ENCODE peak calls at places on chromosomes 7 and 10, in nine cellular contexts. C is tibial artery, U is dorsolateral prefrontal cortex, E is heart left ventricle, I is fibroblast of pulmonary artery, T is Calu3, P is cardiac muscle cell, K is type B pancreatic cell, Z is GM20000. R is an unnamed sample.

GRCh38 chr7:99949645-99950228 is 20.3 kb upstream of the GJC3 start:
- DNase-seq in C (no peak), U (no peak), E (no peak), I (peak), T (no peak), P (no peak), K (no peak), Z (no peak), R (no peak)

GRCh38 chr7:355568-355967 is 65.6 kb downstream of the FOXL3 start:
- DNase-seq in C (no peak), U (no peak), E (no peak), I (no peak), T (no peak), P (no peak), K (no peak), Z (no peak), R (no peak)

GRCh38 chr10:76231258-76231934 is 800.0 kb downstream of the LRMDA start:
- DNase-seq in C (no peak), U (no peak), E (no peak), I (no peak), T (no peak), P (peak), K (no peak), Z (no peak), R (no peak)

GRCh38 chr7:99919814-99920618 is 686 bp upstream of the TRIM4 start:
- DNase-seq in C (no peak), U (no peak), E (no peak), I (peak), T (no peak), P (no peak), K (no peak), Z (no peak), R (no peak)

GRCh38 chr10:125442856-125443540 is 240.0 kb downstream of the TEX36 start:
- DNase-seq in C (no peak), U (no peak), E (no peak), I (no peak), T (no peak), P (no peak), K (no peak), Z (no peak), R (no peak)

GRCh38 chr7:26195867-26196266 is 4.7 kb downstream of the HNRNPA2B1 start:
- DNase-seq in C (no peak), U (no peak), E (no peak), I (no peak), T (no peak), P (no peak), K (no peak), Z (no peak), R (no peak)

GRCh38 chr7:32952876-32953275 is 4.4 kb upstream of the FKBP9 start:
- DNase-seq in C (no peak), U (no peak), E (no peak), I (no peak), T (no peak), P (no peak), K (no peak), Z (no peak), R (no peak)

GRCh38 chr7:37040330-37040729 is 316.0 kb upstream of the AOAH start:
- DNase-seq in C (no peak), U (no peak), E (no peak), I (no peak), T (no peak), P (no peak), K (no peak), Z (no peak), R (no peak)

GRCh38 chr10:121556918-121557573 is 41.2 kb downstream of the FGFR2 start:
- DNase-seq in C (no peak), U (no peak), E (no peak), I (no peak), T (no peak), P (no peak), K (no peak), Z (no peak), R (no peak)

GRCh38 chr10:14603539-14604102 is 171.1 kb downstream of the FAM107B start:
- DNase-seq in C (no peak), U (no peak), E (no peak), I (no peak), T (no peak), P (peak), K (no peak), Z (no peak), R (peak)

GRCh38 chr10:68192113-68192512 is 39.8 kb downstream of the ATOH7 start:
- DNase-seq in C (no peak), U (no peak), E (no peak), I (no peak), T (no peak), P (no peak), K (no peak), Z (no peak), R (no peak)

DNA sequence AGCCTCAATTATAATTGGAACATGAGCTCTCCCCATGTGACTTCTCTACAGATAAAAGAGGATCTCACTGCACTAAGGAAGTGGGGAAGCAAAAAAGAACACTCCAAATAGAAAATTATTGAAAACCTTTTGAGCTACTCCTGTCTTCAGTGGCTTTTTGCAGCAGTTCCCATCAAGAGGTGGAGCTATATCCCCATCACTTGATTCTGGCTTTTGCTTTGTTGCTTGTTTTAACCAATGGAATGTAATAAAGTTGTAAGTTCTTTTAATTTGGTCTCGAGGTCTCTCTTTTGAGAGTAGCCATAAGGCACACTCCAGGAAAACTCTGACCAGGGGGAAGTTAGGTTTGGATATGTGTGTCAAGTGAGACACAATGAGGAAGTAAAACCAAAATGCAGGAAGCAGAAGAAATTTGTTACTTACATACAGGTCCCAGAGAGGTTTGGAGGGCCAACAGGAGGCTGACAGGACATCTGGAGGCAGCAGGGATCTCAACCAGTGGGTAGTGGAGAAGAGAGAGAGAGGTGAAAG is 569.4 kb downstream of the HTR7 start:
- DNase-seq in C (no peak), U (no peak), E (no peak), I (peak), T (peak), P (no peak), K (no peak), Z (no peak), R (no peak)
- TF ChIP-seq CTCF in C (peak), U (no peak), E (no peak), I (peak), T (no peak), P (peak), K (no peak), Z (no peak), R (no peak)

GRCh38 chr7:81180573-81180972 is 261.7 kb upstream of the SEMA3C start:
- DNase-seq in C (no peak), U (no peak), E (no peak), I (no peak), T (no peak), P (no peak), K (no peak), Z (no peak), R (no peak)
- TF ChIP-seq CTCF in C (no peak), U (no peak), E (no peak), I (no peak), T (no peak), P (no peak), K (no peak), Z (no peak), R (no peak)

GRCh38 chr7:34362621-34363020 is 295.4 kb upstream of the NPSR1 start:
- DNase-seq in C (no peak), U (peak), E (no peak), I (no peak), T (no peak), P (no peak), K (no peak), Z (no peak), R (no peak)

GRCh38 chr7:34361663-34362250 is 296.3 kb upstream of the NPSR1 start:
- DNase-seq in C (no peak), U (peak), E (no peak), I (no peak), T (no peak), P (no peak), K (no peak), Z (no peak), R (no peak)

GRCh38 chr7:34354906-34355305 is 303.1 kb upstream of the NPSR1 start:
- DNase-seq in C (no peak), U (no peak), E (no peak), I (peak), T (no peak), P (no peak), K (no peak), Z (no peak), R (no peak)

GRCh38 chr7:34357946-34358345 is 300.1 kb upstream of the NPSR1 start:
- DNase-seq in C (no peak), U (no peak), E (no peak), I (no peak), T (no peak), P (no peak), K (no peak), Z (no peak), R (no peak)

DNA sequence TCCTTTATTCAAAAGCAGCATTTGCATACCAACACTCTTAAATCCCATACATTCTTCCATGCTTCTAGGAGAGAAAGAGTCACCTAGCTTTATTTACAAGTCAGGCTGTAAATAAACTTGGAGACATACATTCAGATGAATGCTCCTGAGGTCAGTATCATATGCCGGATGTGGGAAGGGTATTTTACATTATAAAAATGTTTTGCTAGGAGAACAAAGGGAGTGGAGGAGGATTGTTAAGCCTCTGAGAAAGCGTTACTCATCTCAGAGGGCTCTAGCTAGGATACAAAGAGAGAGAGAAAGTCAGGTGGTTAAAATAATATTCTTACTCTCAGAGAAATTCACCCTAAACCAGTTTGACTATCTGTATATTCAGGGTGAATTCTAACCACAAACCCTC is 300.9 kb upstream of the NPSR1 start:
- DNase-seq in C (no peak), U (no peak), E (no peak), I (peak), T (no peak), P (no peak), K (no peak), Z (no peak), R (no peak)
- TF ChIP-seq CTCF in C (no peak), U (no peak), E (no peak), I (no peak), T (no peak), P (no peak), K (no peak), Z (no peak), R (no peak)

GRCh38 chr10:234708-235406 is 99.6 kb downstream of the ZMYND11 start:
- DNase-seq in C (no peak), U (no peak), E (no peak), I (no peak), T (no peak), P (no peak), K (no peak), Z (no peak), R (no peak)
- TF ChIP-seq CTCF in C (no peak), U (no peak), E (no peak), I (no peak), T (no peak), P (no peak), K (no peak), Z (no peak), R (no peak)

GRCh38 chr7:2384354-2385243 is 18.8 kb upstream of the CHST12 start:
- DNase-seq in C (no peak), U (peak), E (no peak), I (no peak), T (no peak), P (no peak), K (no peak), Z (no peak), R (no peak)
- TF ChIP-seq CTCF in C (no peak), U (no peak), E (no peak), I (no peak), T (no peak), P (no peak), K (no peak), Z (no peak), R (no peak)

DNA sequence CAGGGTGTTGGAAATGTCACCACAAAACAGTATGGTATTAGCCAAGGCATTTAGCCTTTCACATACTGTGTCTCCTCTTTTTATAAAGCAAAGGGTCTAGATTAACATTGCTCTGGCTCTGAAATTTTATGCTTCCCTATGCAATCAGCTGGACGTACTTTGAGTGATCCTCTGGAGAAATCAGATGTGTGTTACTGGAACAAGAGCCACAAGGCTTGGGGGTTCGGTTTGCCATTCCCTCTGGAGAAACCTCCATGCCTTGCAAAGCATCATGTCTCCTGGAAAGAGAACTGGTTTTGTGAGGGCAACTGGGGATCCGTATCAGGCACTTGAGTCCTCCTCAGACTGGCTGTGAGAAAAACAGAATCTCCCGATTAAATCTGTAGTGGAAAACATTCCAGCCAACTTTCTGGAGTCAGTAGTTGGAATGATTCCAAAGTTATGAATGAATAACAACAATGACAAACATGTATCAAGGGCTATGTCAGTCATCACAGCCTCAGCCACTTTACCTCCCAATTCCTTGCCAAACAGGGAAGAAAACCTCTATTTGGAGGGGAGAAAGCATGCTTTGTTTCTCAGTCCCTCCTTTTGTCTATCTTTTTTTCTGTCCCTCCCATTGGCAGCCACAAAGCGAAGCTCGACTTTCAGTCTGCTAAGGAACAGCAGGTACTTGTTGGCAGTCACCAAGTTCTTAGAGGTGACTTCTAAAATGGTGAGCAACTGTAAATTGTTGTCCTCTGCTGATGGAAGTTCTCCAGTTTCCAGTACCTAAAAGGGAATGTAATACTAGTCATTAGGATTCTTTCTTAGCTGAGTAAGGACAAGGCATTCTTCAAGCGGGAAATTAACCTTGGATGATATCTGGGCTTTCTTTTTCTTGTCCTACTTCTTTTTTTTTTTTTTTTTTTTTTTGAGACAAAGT is 864.8 kb upstream of the AUTS2 start:
- DNase-seq in C (no peak), U (no peak), E (no peak), I (no peak), T (no peak), P (no peak), K (no peak), Z (no peak), R (no peak)
- TF ChIP-seq CTCF in C (no peak), U (no peak), E (no peak), I (no peak), T (no peak), P (no peak), K (no peak), Z (no peak), R (no peak)

GRCh38 chr7:14000247-14000646 is 10.8 kb upstream of the ETV1 start:
- DNase-seq in C (no peak), U (no peak), E (no peak), I (no peak), T (peak), P (no peak), K (no peak), Z (no peak), R (no peak)
- TF ChIP-seq CTCF in C (no peak), U (no peak), E (no peak), I (no peak), T (no peak), P (no peak), K (no peak), Z (no peak), R (no peak)

GRCh38 chr7:127514499-127514898 is 70.9 kb downstream of the GCC1 start:
- DNase-seq in C (no peak), U (no peak), E (no peak), I (peak), T (peak), P (peak), K (no peak), Z (peak), R (no peak)
- TF ChIP-seq CTCF in C (no peak), U (peak), E (no peak), I (peak), T (no peak), P (peak), K (peak), Z (no peak), R (peak)

GRCh38 chr10:63987212-63987611 is 466.0 kb downstream of the REEP3 start:
- DNase-seq in C (no peak), U (no peak), E (no peak), I (no peak), T (no peak), P (no peak), K (no peak), Z (no peak), R (no peak)
- TF ChIP-seq CTCF in C (no peak), U (no peak), E (no peak), I (no peak), T (peak), P (no peak), K (peak), Z (no peak), R (no peak)

GRCh38 chr7:29299986-29300609 is 105.5 kb downstream of the CHN2 start:
- DNase-seq in C (no peak), U (no peak), E (no peak), I (peak), T (no peak), P (no peak), K (no peak), Z (no peak), R (no peak)

GRCh38 chr7:29296421-29296820 is 101.8 kb downstream of the CHN2 start:
- DNase-seq in C (no peak), U (no peak), E (no peak), I (no peak), T (no peak), P (no peak), K (no peak), Z (no peak), R (no peak)

GRCh38 chr7:29300649-29301048 is 106.1 kb downstream of the CHN2 start:
- DNase-seq in C (no peak), U (no peak), E (no peak), I (peak), T (no peak), P (no peak), K (no peak), Z (no peak), R (no peak)

GRCh38 chr7:29292886-29293658 is 98.5 kb downstream of the CHN2 start:
- DNase-seq in C (no peak), U (no peak), E (no peak), I (no peak), T (no peak), P (no peak), K (no peak), Z (no peak), R (no peak)

GRCh38 chr7:29297194-29297890 is 102.8 kb downstream of the CHN2 start:
- DNase-seq in C (no peak), U (peak), E (no peak), I (no peak), T (no peak), P (no peak), K (no peak), Z (no peak), R (no peak)
- TF ChIP-seq CTCF in C (no peak), U (peak), E (no peak), I (no peak), T (peak), P (peak), K (peak), Z (peak), R (peak)